ENCODE peak calls at places on chromosomes 2 and 18, in four cellular contexts. One of them, this sample, is unnamed.
A peak's percentile ranks its signal among the peaks of the same experiment; 100 is the strongest.

GRCh38 chr2:141317986-141318385 is 812.8 kb downstream of the LRP1B start:
- DNase-seq in osteoblast: no peak
- DNase-seq in mammary epithelial cell: no peak
- DNase-seq in adrenal gland: no peak
- DNase-seq in this sample: no peak

GRCh38 chr2:147182260-147182659 is 662.6 kb upstream of the ACVR2A start:
- DNase-seq in adrenal gland: no peak
- DNase-seq in mammary epithelial cell: peak; percentile 92
- DNase-seq in osteoblast: no peak
- DNase-seq in this sample: no peak

GRCh38 chr18:48957616-48958015 is 6.9 kb upstream of the SMAD7 start:
- DNase-seq in adrenal gland: no peak
- DNase-seq in mammary epithelial cell: no peak
- DNase-seq in osteoblast: peak; percentile 81
- DNase-seq in this sample: no peak

GRCh38 chr2:228927028-228928010 is 343.8 kb downstream of the PID1 start:
- DNase-seq in mammary epithelial cell: peak; percentile 23
- DNase-seq in osteoblast: no peak
- DNase-seq in adrenal gland: no peak
- DNase-seq in this sample: no peak

GRCh38 chr2:66555511-66556324 is 120.8 kb downstream of the MEIS1 start:
- DNase-seq in osteoblast: no peak
- DNase-seq in adrenal gland: peak; percentile 56
- DNase-seq in mammary epithelial cell: no peak
- DNase-seq in this sample: no peak

GRCh38 chr2:223950448-223951347 is 5.6 kb upstream of the WDFY1 start:
- DNase-seq in osteoblast: no peak
- DNase-seq in adrenal gland: no peak
- DNase-seq in mammary epithelial cell: peak; percentile 32
- DNase-seq in this sample: no peak

GRCh38 chr18:21735452-21736015 is 5.1 kb upstream of the MIB1 start:
- DNase-seq in mammary epithelial cell: no peak
- DNase-seq in osteoblast: no peak
- DNase-seq in adrenal gland: no peak
- DNase-seq in this sample: no peak

GRCh38 chr2:195756218-195756941 is 99.4 kb downstream of the SLC39A10 start:
- DNase-seq in osteoblast: no peak
- DNase-seq in adrenal gland: no peak
- DNase-seq in mammary epithelial cell: peak; percentile 33
- DNase-seq in this sample: no peak

GRCh38 chr2:221780281-221780688 is 208.2 kb upstream of the EPHA4 start:
- DNase-seq in osteoblast: no peak
- DNase-seq in adrenal gland: no peak
- DNase-seq in mammary epithelial cell: peak; percentile 22
- DNase-seq in this sample: no peak

GRCh38 chr2:60339286-60339685 is 214.2 kb downstream of the BCL11A start:
- DNase-seq in osteoblast: no peak
- DNase-seq in adrenal gland: no peak
- DNase-seq in mammary epithelial cell: no peak
- DNase-seq in this sample: no peak

GRCh38 chr2:128603411-128603924 is 284.8 kb upstream of the HS6ST1 start:
- DNase-seq in osteoblast: peak; percentile 62
- DNase-seq in adrenal gland: no peak
- DNase-seq in mammary epithelial cell: no peak
- DNase-seq in this sample: no peak

GRCh38 chr2:188975497-188976102 is 1.4 kb downstream of the COL3A1 start:
- DNase-seq in osteoblast: peak; percentile 47
- DNase-seq in mammary epithelial cell: no peak
- DNase-seq in adrenal gland: no peak
- DNase-seq in this sample: no peak

GRCh38 chr2:108594132-108594981 is 60.1 kb downstream of the LIMS1 start:
- DNase-seq in mammary epithelial cell: peak; percentile 91
- DNase-seq in osteoblast: no peak
- DNase-seq in adrenal gland: peak; percentile 42
- DNase-seq in this sample: no peak

GRCh38 chr2:10303634-10304378 is 1.1 kb downstream of the HPCAL1 start:
- DNase-seq in adrenal gland: peak; percentile 74
- DNase-seq in mammary epithelial cell: peak; percentile 47
- DNase-seq in osteoblast: peak; percentile 95
- DNase-seq in this sample: peak; percentile 72

GRCh38 chr2:226874749-226875148 is 38.9 kb downstream of the RHBDD1 start:
- DNase-seq in osteoblast: no peak
- DNase-seq in adrenal gland: no peak
- DNase-seq in mammary epithelial cell: no peak
- DNase-seq in this sample: no peak

GRCh38 chr2:69625078-69625788 is 18.3 kb downstream of the AAK1 start:
- DNase-seq in adrenal gland: no peak
- DNase-seq in osteoblast: peak; percentile 82
- DNase-seq in mammary epithelial cell: no peak
- DNase-seq in this sample: no peak

GRCh38 chr18:13809521-13810252 is 14.3 kb upstream of the MC5R start:
- DNase-seq in osteoblast: no peak
- DNase-seq in adrenal gland: no peak
- DNase-seq in mammary epithelial cell: no peak
- DNase-seq in this sample: peak; percentile 59

GRCh38 chr2:169005080-169005598 is 26.0 kb downstream of the ABCB11 start:
- DNase-seq in mammary epithelial cell: no peak
- DNase-seq in osteoblast: no peak
- DNase-seq in adrenal gland: no peak
- DNase-seq in this sample: no peak

DNA sequence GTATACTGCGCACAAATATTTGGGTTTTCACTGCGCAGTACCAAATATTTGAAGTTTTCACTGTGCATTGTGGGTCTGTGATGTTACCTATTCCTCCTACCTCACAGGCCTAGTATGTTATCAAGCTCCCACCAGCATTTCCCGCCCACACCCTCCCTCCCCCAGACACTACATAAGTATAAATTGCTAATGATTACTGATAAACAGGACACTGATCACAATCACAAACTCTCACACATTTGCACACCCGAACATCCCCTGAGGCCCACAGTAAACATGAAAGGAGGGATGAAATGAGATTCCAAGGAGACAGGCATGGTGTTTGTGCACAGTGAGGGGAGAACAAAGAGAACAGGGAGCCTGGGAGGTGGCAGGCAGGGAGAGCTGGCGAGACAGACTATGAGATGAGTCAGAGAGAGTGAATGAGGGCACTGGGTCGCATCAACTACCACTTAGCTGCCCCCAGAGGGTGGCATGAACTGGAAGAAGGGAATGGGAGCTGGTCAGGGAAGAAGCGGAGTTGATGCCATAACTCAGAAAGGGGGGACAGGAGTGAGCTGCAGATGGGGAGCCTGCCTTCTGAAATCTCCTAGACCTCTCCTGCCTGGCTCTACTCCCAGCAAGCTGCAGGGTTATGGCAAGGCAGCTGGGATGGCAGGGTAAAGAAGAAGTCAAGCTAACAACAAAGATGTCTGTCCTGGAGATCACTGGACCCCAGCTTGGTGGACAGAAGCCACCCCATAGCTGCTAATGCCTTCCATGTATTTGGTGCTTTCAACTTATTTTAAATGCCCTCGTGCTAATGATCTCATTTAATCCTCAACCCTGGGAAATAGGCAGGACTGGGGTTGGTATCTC is 5.2 kb downstream of the KIF3C start:
- DNase-seq in mammary epithelial cell: peak; percentile 72
- DNase-seq in osteoblast: peak; percentile 79
- DNase-seq in adrenal gland: no peak
- DNase-seq in this sample: no peak
- H3K4me1 ChIP-seq in mammary epithelial cell: peaks cover 43% of the 10 kb centered on the region
- H3K4me1 ChIP-seq in osteoblast: peaks cover 40% of the 10 kb centered on the region
- H3K4me1 ChIP-seq in adrenal gland: peaks cover 7% of the 10 kb centered on the region
- H3K4me1 ChIP-seq in this sample: peaks cover 11% of the 10 kb centered on the region

DNA sequence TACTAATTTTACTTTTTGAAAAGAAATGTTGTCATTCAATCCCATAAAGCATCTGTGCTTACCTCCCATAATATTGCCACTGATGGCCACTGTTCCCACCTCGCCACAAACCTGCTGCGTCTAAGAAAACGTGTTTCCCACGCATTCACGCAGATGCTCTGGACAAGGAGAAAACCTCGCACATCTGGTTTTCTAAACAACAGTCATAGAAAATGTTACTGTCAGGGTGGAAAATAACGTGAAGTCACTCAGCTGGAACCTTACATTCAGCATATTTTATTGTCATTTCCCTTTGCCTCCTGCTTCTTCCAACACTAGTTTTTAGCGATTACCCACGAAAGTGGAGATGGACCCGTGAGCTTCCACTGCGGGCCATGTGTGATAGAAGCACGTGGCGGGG is 94.2 kb downstream of the MTCL1 start:
- DNase-seq in adrenal gland: no peak
- DNase-seq in osteoblast: no peak
- DNase-seq in mammary epithelial cell: no peak
- DNase-seq in this sample: no peak
- H3K4me3 ChIP-seq in adrenal gland: no peak overlapping the region
- H3K4me3 ChIP-seq in osteoblast: no peak overlapping the region
- H3K4me3 ChIP-seq in mammary epithelial cell: no peak overlapping the region
- H3K4me3 ChIP-seq in this sample: no peak overlapping the region

GRCh38 chr18:8721094-8721669 is 15.8 kb downstream of the MTCL1 start:
- DNase-seq in osteoblast: no peak
- DNase-seq in mammary epithelial cell: no peak
- DNase-seq in adrenal gland: no peak
- DNase-seq in this sample: no peak
- H3K4me1 ChIP-seq in osteoblast: peaks cover 8% of the 10 kb centered on the region
- H3K4me1 ChIP-seq in mammary epithelial cell: peaks cover 18% of the 10 kb centered on the region
- H3K4me1 ChIP-seq in adrenal gland: no peaks in the 10 kb centered on the region
- H3K4me1 ChIP-seq in this sample: no peaks in the 10 kb centered on the region

GRCh38 chr2:45013229-45014015 is 4.2 kb upstream of the SIX2 start:
- DNase-seq in mammary epithelial cell: no peak
- DNase-seq in osteoblast: peak; percentile 54
- DNase-seq in adrenal gland: no peak
- DNase-seq in this sample: no peak
- H3K4me3 ChIP-seq in mammary epithelial cell: peak overlapping the region; percentile 3
- H3K4me3 ChIP-seq in osteoblast: peak overlapping the region; percentile 76
- H3K4me3 ChIP-seq in adrenal gland: no peak overlapping the region
- H3K4me3 ChIP-seq in this sample: no peak overlapping the region